ENCODE peak calls at places on chromosomes 16 and 17, in six cellular contexts. H is cardiac muscle cell, N is fibroblast of lung, D is MCF 10A, G is activated B cell treated with CpG ODN at 0.5 μM for 24 hours, B is keratinocyte. T is an unnamed sample.

GRCh38 chr16:57886427-57886826 is 84.1 kb upstream of the KIFC3 start:
- DNase-seq in H (no peak), N (no peak), D (no peak), G (no peak), B (no peak), T (no peak)

GRCh38 chr16:52424591-52424990 is 122.4 kb downstream of the TOX3 start:
- DNase-seq in H (no peak), N (no peak), D (no peak), G (no peak), B (no peak), T (no peak)

GRCh38 chr17:79982986-79983385 is 52.7 kb downstream of the TBC1D16 start:
- DNase-seq in H (no peak), N (no peak), D (no peak), G (no peak), B (no peak), T (no peak)

GRCh38 chr17:34562387-34562786 is 17.0 kb upstream of the TMEM132E start:
- DNase-seq in H (no peak), N (no peak), D (no peak), G (no peak), B (no peak), T (no peak)

GRCh38 chr17:50883850-50884291 is 17.7 kb upstream of the TOB1 start:
- DNase-seq in H (no peak), N (no peak), D (no peak), G (no peak), B (no peak), T (no peak)

GRCh38 chr17:2457913-2458312 is 53.8 kb downstream of the METTL16 start:
- DNase-seq in H (no peak), N (no peak), D (no peak), G (no peak), B (no peak), T (no peak)

GRCh38 chr17:82962163-82962720 is 117.2 kb upstream of the METRNL start:
- DNase-seq in H (no peak), N (peak; percentile 30), D (no peak), G (peak; percentile 4), B (no peak), T (peak; percentile 41)

GRCh38 chr16:89117239-89117974 is 23.8 kb downstream of the ACSF3 start:
- DNase-seq in H (no peak), N (no peak), D (no peak), G (no peak), B (no peak), T (no peak)

GRCh38 chr17:45262516-45263476 is 902 bp upstream of the SPATA32 start:
- DNase-seq in H (no peak), N (peak; percentile 48), D (no peak), G (no peak), B (no peak), T (no peak)

GRCh38 chr17:1413281-1413791 is 13.3 kb upstream of the YWHAE start:
- DNase-seq in H (no peak), N (peak; percentile 91), D (peak; percentile 93), G (no peak), B (no peak), T (peak; percentile 84)

GRCh38 chr16:74716355-74716754 is 15.7 kb upstream of the MLKL start:
- DNase-seq in H (no peak), N (no peak), D (no peak), G (no peak), B (no peak), T (no peak)

GRCh38 chr17:75481194-75482059 is 25.0 kb downstream of the TMEM94 start:
- DNase-seq in H (no peak), N (no peak), D (no peak), G (no peak), B (no peak), T (no peak)

GRCh38 chr16:49822649-49823370 is 33.1 kb downstream of the ZNF423 start:
- DNase-seq in H (peak; percentile 24), N (no peak), D (no peak), G (no peak), B (no peak), T (no peak)

GRCh38 chr16:49827806-49828428 is 28.0 kb downstream of the ZNF423 start:
- DNase-seq in H (no peak), N (no peak), D (no peak), G (no peak), B (no peak), T (no peak)

GRCh38 chr16:49824600-49824999 is 31.3 kb downstream of the ZNF423 start:
- DNase-seq in H (no peak), N (no peak), D (no peak), G (no peak), B (no peak), T (no peak)

GRCh38 chr16:49826515-49826914 is 29.4 kb downstream of the ZNF423 start:
- DNase-seq in H (no peak), N (no peak), D (peak; percentile 1), G (no peak), B (no peak), T (no peak)

DNA sequence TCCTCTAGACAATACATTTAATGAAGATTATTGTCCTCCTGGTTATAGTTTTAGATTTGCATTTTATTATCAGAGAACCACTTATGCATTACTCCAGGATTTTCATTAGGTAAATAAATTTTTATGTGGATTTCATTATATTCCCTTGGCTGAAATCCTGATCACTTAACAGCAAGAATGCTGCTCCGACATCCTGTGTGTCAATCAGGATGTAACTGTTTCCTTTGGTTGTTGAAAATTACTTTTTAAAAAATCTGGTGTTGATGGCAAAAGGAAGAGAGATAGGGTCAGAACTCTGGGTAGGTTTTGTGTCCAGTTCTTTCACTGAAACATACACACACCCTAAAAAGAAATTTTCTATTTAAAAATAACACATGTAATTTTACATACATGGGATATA is 30.9 kb downstream of the ZNF423 start:
- DNase-seq in H (no peak), N (no peak), D (no peak), G (no peak), B (no peak), T (no peak)
- TF ChIP-seq CTCF in H (no peak), N (no peak), D (no peak), G (no peak), B (no peak), T (no peak)

DNA sequence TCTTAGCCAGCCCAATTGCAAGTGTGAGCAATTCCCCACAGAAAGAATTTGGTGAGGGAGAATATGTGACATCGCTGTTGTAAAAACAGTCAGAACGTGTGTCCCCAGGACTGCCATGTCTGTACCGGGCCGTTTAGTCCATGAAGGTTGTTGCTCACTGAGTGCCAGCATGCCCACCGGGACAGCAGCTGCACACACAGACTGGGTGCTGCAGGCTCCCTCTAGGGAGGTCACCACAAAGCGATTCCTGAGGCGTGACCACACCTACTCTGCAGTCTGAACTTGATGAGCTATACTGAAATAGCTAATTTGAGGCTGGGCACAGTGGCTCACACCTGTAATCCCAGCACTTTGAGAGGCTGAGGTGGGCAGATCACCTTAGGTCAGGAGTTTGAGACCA is 44.1 kb upstream of the ADORA2B start:
- DNase-seq in H (no peak), N (no peak), D (no peak), G (no peak), B (no peak), T (no peak)
- TF ChIP-seq CTCF in H (no peak), N (no peak), D (no peak), G (no peak), B (no peak), T (no peak)

GRCh38 chr16:11396241-11397048 is 51.2 kb downstream of the RMI2 start:
- DNase-seq in H (peak; percentile 85), N (peak; percentile 61), D (peak; percentile 63), G (peak; percentile 63), B (no peak), T (peak; percentile 59)

GRCh38 chr16:11395949-11396240 is 50.6 kb downstream of the RMI2 start:
- DNase-seq in H (no peak), N (no peak), D (no peak), G (no peak), B (no peak), T (no peak)

GRCh38 chr16:11394593-11394960 is 49.3 kb downstream of the RMI2 start:
- DNase-seq in H (no peak), N (no peak), D (no peak), G (no peak), B (no peak), T (no peak)

GRCh38 chr16:11393861-11394592 is 48.8 kb downstream of the RMI2 start:
- DNase-seq in H (no peak), N (no peak), D (no peak), G (no peak), B (no peak), T (no peak)

DNA sequence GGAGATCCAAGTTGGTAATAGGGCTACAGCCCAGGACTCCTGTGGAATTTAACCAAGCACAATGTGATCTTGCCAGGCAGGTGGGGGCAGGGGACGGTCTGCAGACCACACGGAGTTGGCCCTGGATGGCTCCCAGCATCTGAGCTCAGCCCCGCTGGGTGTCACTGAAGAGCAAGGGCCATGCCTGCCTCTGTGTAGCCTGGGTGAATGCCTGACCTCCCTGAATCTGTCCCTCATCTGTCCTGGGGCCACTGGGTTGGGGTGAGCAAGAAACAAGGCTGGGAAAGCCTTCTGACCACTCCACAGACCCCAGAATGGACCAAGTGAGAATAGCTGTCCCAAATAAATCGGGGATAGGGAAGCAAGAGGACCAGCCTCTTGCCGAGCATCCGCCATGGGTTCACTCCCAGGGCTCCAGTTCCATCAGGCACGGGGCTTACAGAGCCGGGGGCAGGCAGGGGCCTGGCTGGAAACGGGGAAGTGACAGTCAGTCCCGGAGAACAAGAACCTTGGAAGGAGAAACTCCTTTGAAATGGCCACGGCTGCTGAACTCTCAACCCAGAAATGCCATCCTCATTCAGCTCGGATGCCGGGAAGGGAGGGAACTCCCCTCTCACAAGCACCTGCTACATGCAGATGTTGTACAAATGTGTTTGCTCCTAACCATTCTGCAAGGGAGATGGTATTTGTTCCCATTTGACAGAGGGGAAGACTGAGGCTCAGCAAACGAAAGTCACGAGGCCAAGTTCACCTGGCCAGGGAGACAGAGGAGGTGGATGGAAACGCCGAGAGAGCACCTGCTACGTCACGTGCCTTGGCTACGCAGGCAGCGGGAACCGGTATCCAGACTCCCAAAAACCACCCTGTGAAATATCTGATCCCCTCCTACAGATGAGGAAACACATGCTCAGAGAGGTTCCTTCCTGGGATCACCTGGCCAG is 50.0 kb downstream of the RMI2 start:
- DNase-seq in H (no peak), N (no peak), D (no peak), G (no peak), B (no peak), T (no peak)
- TF ChIP-seq CTCF in H (no peak), N (no peak), D (no peak), G (no peak), B (peak; percentile 47), T (peak; percentile 15)

GRCh38 chr16:9113707-9114106 is 22.3 kb downstream of the HAPSTR1 start:
- DNase-seq in H (no peak), N (no peak), D (no peak), G (no peak), B (no peak), T (no peak)
- TF ChIP-seq CTCF in H (no peak), N (no peak), D (no peak), G (no peak), B (no peak), T (no peak)

GRCh38 chr17:81517339-81518112 is 4.9 kb upstream of the ACTG1 start:
- DNase-seq in H (peak; percentile 14), N (no peak), D (no peak), G (peak; percentile 74), B (no peak), T (no peak)
- TF ChIP-seq CTCF in H (no peak), N (no peak), D (no peak), G (no peak), B (no peak), T (no peak)